ENCODE peak calls at places on chromosomes 12 and 14, in six cellular contexts. T is cardiac muscle cell; Q is IMR-90; Y is naive thymus-derived CD4-positive, alpha-beta T cell; K is ovary; V is adrenal gland. D is an unnamed sample.

GRCh38 chr12:103569278-103569677 is 17.8 kb upstream of the STAB2 start:
- DNase-seq in T (no peak), Q (no peak), Y (no peak), K (no peak), V (no peak), D (no peak)

GRCh38 chr14:100854435-100854834 is 28.5 kb downstream of the MEG3 start:
- DNase-seq in T (no peak), Q (no peak), Y (no peak), K (no peak), V (no peak), D (no peak)

GRCh38 chr14:93797536-93797935 is 9.3 kb upstream of the PRIMA1 start:
- DNase-seq in T (no peak), Q (no peak), Y (no peak), K (no peak), V (no peak), D (no peak)

GRCh38 chr14:30753452-30753851 is 120.9 kb upstream of the COCH start:
- DNase-seq in T (no peak), Q (no peak), Y (no peak), K (no peak), V (no peak), D (no peak)

GRCh38 chr14:79708991-79709390 is 502.3 kb downstream of the DIO2 start:
- DNase-seq in T (no peak), Q (peak; percentile 64), Y (no peak), K (no peak), V (no peak), D (no peak)

GRCh38 chr14:52650774-52651173 is 44.6 kb downstream of the ERO1A start:
- DNase-seq in T (no peak), Q (no peak), Y (no peak), K (no peak), V (no peak), D (no peak)

GRCh38 chr12:62131153-62131552 is 129.1 kb upstream of the USP15 start:
- DNase-seq in T (no peak), Q (no peak), Y (no peak), K (no peak), V (no peak), D (no peak)

GRCh38 chr14:36750244-36750643 is 88.6 kb downstream of the PAX9 start:
- DNase-seq in T (no peak), Q (no peak), Y (no peak), K (no peak), V (no peak), D (no peak)

GRCh38 chr12:101773560-101774206 is 34.4 kb upstream of the SYCP3 start:
- DNase-seq in T (peak; percentile 83), Q (peak; percentile 75), Y (peak; percentile 58), K (peak; percentile 57), V (peak; percentile 58), D (peak; percentile 43)

GRCh38 chr12:101768781-101769180 is 29.5 kb upstream of the SYCP3 start:
- DNase-seq in T (no peak), Q (no peak), Y (no peak), K (no peak), V (no peak), D (no peak)

GRCh38 chr12:101767537-101767936 is 28.3 kb upstream of the SYCP3 start:
- DNase-seq in T (no peak), Q (no peak), Y (no peak), K (no peak), V (no peak), D (no peak)

GRCh38 chr12:101772019-101772774 is 32.9 kb upstream of the SYCP3 start:
- DNase-seq in T (peak; percentile 38), Q (no peak), Y (no peak), K (no peak), V (no peak), D (no peak)

GRCh38 chr12:101769865-101770264 is 30.6 kb upstream of the SYCP3 start:
- DNase-seq in T (no peak), Q (no peak), Y (no peak), K (no peak), V (no peak), D (no peak)
- H3K27ac ChIP-seq in T (no peak overlapping the region), Q (no peak overlapping the region), Y (no peak overlapping the region), K (no peak overlapping the region), V (no peak overlapping the region), D (no peak overlapping the region)

DNA sequence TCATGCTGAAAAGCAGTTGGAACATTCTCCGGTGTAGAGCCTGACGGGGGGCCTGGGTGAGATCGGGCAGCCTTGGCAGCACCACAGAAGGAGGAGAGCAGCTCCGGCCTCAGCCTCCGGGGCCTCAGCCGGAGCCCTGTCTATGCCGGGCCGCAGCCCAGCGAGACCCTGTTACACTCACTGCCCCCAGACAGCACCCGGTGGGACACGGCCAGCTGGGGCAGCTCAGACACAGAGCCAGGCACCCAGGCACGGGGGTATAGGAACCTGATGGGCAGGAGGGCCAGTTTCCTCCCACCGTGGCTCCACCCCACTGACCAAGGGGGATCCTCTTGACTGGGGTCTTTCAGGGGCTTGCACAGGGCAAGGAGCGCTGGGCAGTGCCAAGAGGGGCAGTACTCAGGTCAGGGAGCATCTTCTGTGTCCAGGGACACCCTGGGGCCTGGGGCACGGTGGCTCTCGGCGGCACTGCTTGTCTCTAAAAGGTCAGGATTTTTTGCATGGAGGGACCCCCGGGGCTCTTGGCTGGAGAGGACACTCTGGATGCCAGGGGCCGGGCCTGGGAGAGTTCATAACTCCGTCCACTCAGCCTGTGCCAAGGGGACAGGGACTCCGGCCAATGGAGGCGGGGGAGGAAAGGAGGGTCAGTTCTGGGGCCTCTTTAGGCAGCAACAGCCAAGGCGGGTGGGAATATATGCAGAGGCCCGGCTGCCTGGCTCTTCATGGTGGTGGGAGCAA is 9.4 kb downstream of the INF2 start:
- DNase-seq in T (peak; percentile 25), Q (no peak), Y (no peak), K (peak; percentile 62), V (no peak), D (no peak)
- H3K4me1 ChIP-seq in T (peaks cover 19% of the 10 kb centered on the region), Q (peaks cover 23% of the 10 kb centered on the region), Y (peaks cover 13% of the 10 kb centered on the region), K (peaks cover 5% of the 10 kb centered on the region), V (peaks cover 4% of the 10 kb centered on the region), D (peaks cover 26% of the 10 kb centered on the region)

GRCh38 chr14:24397639-24398297 is 1.0 kb upstream of the NYNRIN start:
- DNase-seq in T (no peak), Q (no peak), Y (no peak), K (peak; percentile 32), V (no peak), D (no peak)
- H3K27ac ChIP-seq in T (peak overlapping the region; percentile 69), Q (no peak overlapping the region), Y (no peak overlapping the region), K (peak overlapping the region; percentile 31), V (peak overlapping the region; percentile 82), D (no peak overlapping the region)

GRCh38 chr14:55124774-55125372 is 4.2 kb upstream of the LGALS3 start:
- DNase-seq in T (no peak), Q (no peak), Y (no peak), K (no peak), V (no peak), D (no peak)
- H3K4me1 ChIP-seq in T (peaks cover 23% of the 10 kb centered on the region), Q (peaks cover 16% of the 10 kb centered on the region), Y (peaks cover 11% of the 10 kb centered on the region), K (peaks cover 22% of the 10 kb centered on the region), V (peaks cover 8% of the 10 kb centered on the region), D (peaks cover 6% of the 10 kb centered on the region)

GRCh38 chr12:25829192-25829591 is 129.3 kb upstream of the RASSF8 start:
- DNase-seq in T (peak; percentile 98), Q (peak; percentile 98), Y (no peak), K (no peak), V (peak; percentile 13), D (no peak)
- H3K27ac ChIP-seq in T (no peak overlapping the region), Q (peak overlapping the region; percentile 2), Y (no peak overlapping the region), K (no peak overlapping the region), V (no peak overlapping the region), D (no peak overlapping the region)